ENCODE peak calls at places on chromosome 3, in four cellular contexts. C, R, F and H are unnamed samples.

GRCh38 chr3:111541911-111542483 is at the start of gene CD96:
- DNase-seq in C (no peak), R (peak), F (peak), H (peak)

GRCh38 chr3:197874064-197874463 is 75.9 kb upstream of the RPL35A start:
- DNase-seq in C (no peak), R (peak), F (no peak), H (no peak)

GRCh38 chr3:186255703-186256331 is 106.2 kb downstream of the DGKG start:
- DNase-seq in C (no peak), R (no peak), F (peak), H (no peak)

GRCh38 chr3:182179631-182180030 is 467.9 kb downstream of the SOX2 start:
- DNase-seq in C (no peak), R (no peak), F (no peak), H (no peak)

GRCh38 chr3:52405601-52406115 is 39.2 kb downstream of the SEMA3G start:
- DNase-seq in C (no peak), R (no peak), F (no peak), H (no peak)

GRCh38 chr3:162704991-162705390 is 1208.4 kb downstream of the OTOL1 start:
- DNase-seq in C (no peak), R (no peak), F (no peak), H (no peak)

GRCh38 chr3:60176614-60177013 is 1074.6 kb downstream of the FHIT start:
- DNase-seq in C (no peak), R (no peak), F (no peak), H (no peak)

GRCh38 chr3:27134165-27134796 is 234.9 kb downstream of the NEK10 start:
- DNase-seq in C (peak), R (peak), F (peak), H (peak)

GRCh38 chr3:186290791-186291190 is 71.2 kb downstream of the DGKG start:
- DNase-seq in C (no peak), R (no peak), F (no peak), H (no peak)

GRCh38 chr3:11660242-11660641 is 16.5 kb upstream of the VGLL4 start:
- DNase-seq in C (no peak), R (no peak), F (no peak), H (no peak)

GRCh38 chr3:194675081-194675640 is 3.2 kb upstream of the LSG1 start:
- DNase-seq in C (no peak), R (no peak), F (no peak), H (no peak)

GRCh38 chr3:99111235-99111634 is 209.7 kb upstream of the DCBLD2 start:
- DNase-seq in C (no peak), R (peak), F (no peak), H (no peak)

GRCh38 chr3:112394008-112394616 is 61.2 kb downstream of the CD200 start:
- DNase-seq in C (no peak), R (no peak), F (no peak), H (no peak)

GRCh38 chr3:161371441-161372320 is at the start of gene SPTSSB:
- DNase-seq in C (peak), R (peak), F (peak), H (no peak)

GRCh38 chr3:4001976-4002375 is 202.7 kb downstream of the LRRN1 start:
- DNase-seq in C (no peak), R (no peak), F (no peak), H (no peak)